ENCODE peak calls at places on chromosomes 3 and 15, in eight cellular contexts. One of them, this sample, is unnamed.

GRCh38 chr15:51765751-51766150 is 14.4 kb downstream of the TMOD2 start:
- DNase-seq in HCT116: no peak
- DNase-seq in vagina: no peak
- DNase-seq in H1: no peak
- DNase-seq in HL-60: no peak
- DNase-seq in HepG2: no peak
- DNase-seq in transverse colon: no peak
- DNase-seq in upper lobe of left lung: no peak
- DNase-seq in this sample: no peak

GRCh38 chr3:53764376-53764775 is 81.8 kb downstream of the CHDH start:
- DNase-seq in HCT116: no peak
- DNase-seq in vagina: no peak
- DNase-seq in H1: no peak
- DNase-seq in HL-60: no peak
- DNase-seq in HepG2: no peak
- DNase-seq in transverse colon: no peak
- DNase-seq in upper lobe of left lung: peak
- DNase-seq in this sample: no peak

GRCh38 chr15:70679919-70680231 is 83.5 kb downstream of the UACA start:
- DNase-seq in HCT116: no peak
- DNase-seq in vagina: no peak
- DNase-seq in H1: no peak
- DNase-seq in HL-60: no peak
- DNase-seq in HepG2: no peak
- DNase-seq in transverse colon: no peak
- DNase-seq in upper lobe of left lung: no peak
- DNase-seq in this sample: no peak

GRCh38 chr3:10359761-10360161 is 38.8 kb upstream of the SEC13 start:
- DNase-seq in HCT116: no peak
- DNase-seq in vagina: no peak
- DNase-seq in H1: no peak
- DNase-seq in HL-60: no peak
- DNase-seq in HepG2: no peak
- DNase-seq in transverse colon: no peak
- DNase-seq in upper lobe of left lung: no peak
- DNase-seq in this sample: peak

GRCh38 chr15:96328101-96328958 is 2.2 kb upstream of the NR2F2 start:
- DNase-seq in HCT116: no peak
- DNase-seq in vagina: no peak
- DNase-seq in H1: no peak
- DNase-seq in HL-60: no peak
- DNase-seq in HepG2: no peak
- DNase-seq in transverse colon: no peak
- DNase-seq in upper lobe of left lung: no peak
- DNase-seq in this sample: no peak

GRCh38 chr15:66706225-66706732 is 4.2 kb downstream of the SMAD6 start:
- DNase-seq in HCT116: no peak
- DNase-seq in vagina: no peak
- DNase-seq in H1: no peak
- DNase-seq in HL-60: no peak
- DNase-seq in HepG2: no peak
- DNase-seq in transverse colon: no peak
- DNase-seq in upper lobe of left lung: no peak
- DNase-seq in this sample: no peak

GRCh38 chr3:4822568-4822967 is 156.7 kb upstream of the BHLHE40 start:
- DNase-seq in HCT116: no peak
- DNase-seq in vagina: no peak
- DNase-seq in H1: no peak
- DNase-seq in HL-60: no peak
- DNase-seq in HepG2: no peak
- DNase-seq in transverse colon: no peak
- DNase-seq in upper lobe of left lung: no peak
- DNase-seq in this sample: no peak

GRCh38 chr3:111392911-111393351 is 149.1 kb upstream of the CD96 start:
- DNase-seq in HCT116: peak
- DNase-seq in vagina: no peak
- DNase-seq in H1: no peak
- DNase-seq in HL-60: no peak
- DNase-seq in HepG2: no peak
- DNase-seq in transverse colon: no peak
- DNase-seq in upper lobe of left lung: no peak
- DNase-seq in this sample: no peak

GRCh38 chr15:68330911-68331310 is 53.4 kb downstream of the FEM1B start:
- DNase-seq in HCT116: no peak
- DNase-seq in vagina: no peak
- DNase-seq in H1: no peak
- DNase-seq in HL-60: no peak
- DNase-seq in HepG2: no peak
- DNase-seq in transverse colon: no peak
- DNase-seq in upper lobe of left lung: no peak
- DNase-seq in this sample: peak

GRCh38 chr3:144429719-144430121 is 458.1 kb downstream of the DIPK2A start:
- DNase-seq in HCT116: no peak
- DNase-seq in vagina: no peak
- DNase-seq in H1: no peak
- DNase-seq in HL-60: no peak
- DNase-seq in HepG2: no peak
- DNase-seq in transverse colon: no peak
- DNase-seq in upper lobe of left lung: no peak
- DNase-seq in this sample: no peak

GRCh38 chr15:71151061-71151460 is 35.8 kb downstream of the THSD4 start:
- DNase-seq in HCT116: no peak
- DNase-seq in vagina: no peak
- DNase-seq in H1: no peak
- DNase-seq in HL-60: no peak
- DNase-seq in HepG2: no peak
- DNase-seq in transverse colon: no peak
- DNase-seq in upper lobe of left lung: no peak
- DNase-seq in this sample: no peak

GRCh38 chr15:40793216-40793989 is 13.5 kb upstream of the ZFYVE19 start:
- DNase-seq in HCT116: peak
- DNase-seq in vagina: no peak
- DNase-seq in H1: no peak
- DNase-seq in HL-60: no peak
- DNase-seq in HepG2: peak
- DNase-seq in transverse colon: peak
- DNase-seq in upper lobe of left lung: no peak
- DNase-seq in this sample: no peak

GRCh38 chr3:19945405-19946290 is 1.2 kb upstream of the RAB5A start:
- DNase-seq in HCT116: no peak
- DNase-seq in vagina: no peak
- DNase-seq in H1: no peak
- DNase-seq in HL-60: no peak
- DNase-seq in HepG2: no peak
- DNase-seq in transverse colon: peak
- DNase-seq in upper lobe of left lung: no peak
- DNase-seq in this sample: peak

GRCh38 chr3:161400650-161401049 is 29.3 kb upstream of the SPTSSB start:
- DNase-seq in HCT116: no peak
- DNase-seq in vagina: no peak
- DNase-seq in H1: no peak
- DNase-seq in HL-60: no peak
- DNase-seq in HepG2: no peak
- DNase-seq in transverse colon: no peak
- DNase-seq in upper lobe of left lung: no peak
- DNase-seq in this sample: no peak

GRCh38 chr3:156176048-156176447 is 55.7 kb downstream of the KCNAB1 start:
- DNase-seq in HCT116: no peak
- DNase-seq in vagina: no peak
- DNase-seq in H1: no peak
- DNase-seq in HL-60: no peak
- DNase-seq in HepG2: peak
- DNase-seq in transverse colon: no peak
- DNase-seq in upper lobe of left lung: no peak
- DNase-seq in this sample: no peak

GRCh38 chr3:191809326-191809949 is 348.5 kb downstream of the PYDC2 start:
- DNase-seq in HCT116: no peak
- DNase-seq in vagina: no peak
- DNase-seq in H1: peak
- DNase-seq in HL-60: no peak
- DNase-seq in HepG2: peak
- DNase-seq in transverse colon: no peak
- DNase-seq in upper lobe of left lung: no peak
- DNase-seq in this sample: no peak

GRCh38 chr3:98027084-98027445 is 8.1 kb downstream of the GABRR3 start:
- DNase-seq in HCT116: no peak
- DNase-seq in vagina: no peak
- DNase-seq in H1: no peak
- DNase-seq in HL-60: no peak
- DNase-seq in HepG2: no peak
- DNase-seq in transverse colon: no peak
- DNase-seq in upper lobe of left lung: no peak
- DNase-seq in this sample: no peak

GRCh38 chr3:128372281-128372680 is 94.4 kb downstream of the DNAJB8 start:
- DNase-seq in HCT116: no peak
- DNase-seq in vagina: no peak
- DNase-seq in H1: no peak
- DNase-seq in HL-60: no peak
- DNase-seq in HepG2: no peak
- DNase-seq in transverse colon: no peak
- DNase-seq in upper lobe of left lung: no peak
- DNase-seq in this sample: no peak

GRCh38 chr3:54067060-54067459 is 55.3 kb upstream of the CACNA2D3 start:
- DNase-seq in HCT116: no peak
- DNase-seq in vagina: no peak
- DNase-seq in H1: no peak
- DNase-seq in HL-60: no peak
- DNase-seq in HepG2: no peak
- DNase-seq in transverse colon: no peak
- DNase-seq in upper lobe of left lung: no peak
- DNase-seq in this sample: no peak

GRCh38 chr3:25913179-25913578 is 123.3 kb downstream of the OXSM start:
- DNase-seq in HCT116: no peak
- DNase-seq in vagina: no peak
- DNase-seq in H1: no peak
- DNase-seq in HL-60: no peak
- DNase-seq in HepG2: no peak
- DNase-seq in transverse colon: no peak
- DNase-seq in upper lobe of left lung: no peak
- DNase-seq in this sample: no peak

GRCh38 chr3:25907081-25907480 is 117.2 kb downstream of the OXSM start:
- DNase-seq in HCT116: no peak
- DNase-seq in vagina: no peak
- DNase-seq in H1: no peak
- DNase-seq in HL-60: no peak
- DNase-seq in HepG2: no peak
- DNase-seq in transverse colon: no peak
- DNase-seq in upper lobe of left lung: no peak
- DNase-seq in this sample: no peak

GRCh38 chr3:25911525-25912295 is 121.8 kb downstream of the OXSM start:
- DNase-seq in HCT116: no peak
- DNase-seq in vagina: no peak
- DNase-seq in H1: no peak
- DNase-seq in HL-60: no peak
- DNase-seq in HepG2: no peak
- DNase-seq in transverse colon: no peak
- DNase-seq in upper lobe of left lung: no peak
- DNase-seq in this sample: no peak

GRCh38 chr3:25915673-25916072 is 125.8 kb downstream of the OXSM start:
- DNase-seq in HCT116: no peak
- DNase-seq in vagina: no peak
- DNase-seq in H1: no peak
- DNase-seq in HL-60: no peak
- DNase-seq in HepG2: no peak
- DNase-seq in transverse colon: no peak
- DNase-seq in upper lobe of left lung: no peak
- DNase-seq in this sample: no peak

GRCh38 chr3:25910997-25911396 is 121.1 kb downstream of the OXSM start:
- DNase-seq in HCT116: peak
- DNase-seq in vagina: no peak
- DNase-seq in H1: peak
- DNase-seq in HL-60: no peak
- DNase-seq in HepG2: peak
- DNase-seq in transverse colon: peak
- DNase-seq in upper lobe of left lung: no peak
- DNase-seq in this sample: no peak
- TF ChIP-seq CTCF in HCT116: no peak
- TF ChIP-seq CTCF in vagina: no peak
- TF ChIP-seq CTCF in H1: peak
- TF ChIP-seq CTCF in HL-60: peak
- TF ChIP-seq CTCF in HepG2: peak
- TF ChIP-seq CTCF in transverse colon: peak
- TF ChIP-seq CTCF in upper lobe of left lung: peak
- TF ChIP-seq CTCF in this sample: no peak

GRCh38 chr3:197736491-197737318 is at the start of gene RUBCN:
- DNase-seq in HCT116: peak
- DNase-seq in vagina: no peak
- DNase-seq in H1: peak
- DNase-seq in HL-60: peak
- DNase-seq in HepG2: peak
- DNase-seq in transverse colon: peak
- DNase-seq in upper lobe of left lung: peak
- DNase-seq in this sample: peak
- TF ChIP-seq POLR2AphosphoS5 in HCT116: peak
- TF ChIP-seq POLR2AphosphoS5 in vagina: peak
- TF ChIP-seq POLR2AphosphoS5 in H1: peak
- TF ChIP-seq POLR2AphosphoS5 in HL-60: peak
- TF ChIP-seq POLR2AphosphoS5 in HepG2: peak
- TF ChIP-seq POLR2AphosphoS5 in transverse colon: peak
- TF ChIP-seq POLR2AphosphoS5 in upper lobe of left lung: peak
- TF ChIP-seq POLR2AphosphoS5 in this sample: peak

GRCh38 chr3:183635431-183636220 is at the start of gene KLHL24:
- DNase-seq in HCT116: peak
- DNase-seq in vagina: no peak
- DNase-seq in H1: peak
- DNase-seq in HL-60: peak
- DNase-seq in HepG2: peak
- DNase-seq in transverse colon: peak
- DNase-seq in upper lobe of left lung: peak
- DNase-seq in this sample: peak
- TF ChIP-seq CTCF in HCT116: no peak
- TF ChIP-seq CTCF in vagina: no peak
- TF ChIP-seq CTCF in H1: no peak
- TF ChIP-seq CTCF in HL-60: no peak
- TF ChIP-seq CTCF in HepG2: no peak
- TF ChIP-seq CTCF in transverse colon: peak
- TF ChIP-seq CTCF in upper lobe of left lung: no peak
- TF ChIP-seq CTCF in this sample: no peak

DNA sequence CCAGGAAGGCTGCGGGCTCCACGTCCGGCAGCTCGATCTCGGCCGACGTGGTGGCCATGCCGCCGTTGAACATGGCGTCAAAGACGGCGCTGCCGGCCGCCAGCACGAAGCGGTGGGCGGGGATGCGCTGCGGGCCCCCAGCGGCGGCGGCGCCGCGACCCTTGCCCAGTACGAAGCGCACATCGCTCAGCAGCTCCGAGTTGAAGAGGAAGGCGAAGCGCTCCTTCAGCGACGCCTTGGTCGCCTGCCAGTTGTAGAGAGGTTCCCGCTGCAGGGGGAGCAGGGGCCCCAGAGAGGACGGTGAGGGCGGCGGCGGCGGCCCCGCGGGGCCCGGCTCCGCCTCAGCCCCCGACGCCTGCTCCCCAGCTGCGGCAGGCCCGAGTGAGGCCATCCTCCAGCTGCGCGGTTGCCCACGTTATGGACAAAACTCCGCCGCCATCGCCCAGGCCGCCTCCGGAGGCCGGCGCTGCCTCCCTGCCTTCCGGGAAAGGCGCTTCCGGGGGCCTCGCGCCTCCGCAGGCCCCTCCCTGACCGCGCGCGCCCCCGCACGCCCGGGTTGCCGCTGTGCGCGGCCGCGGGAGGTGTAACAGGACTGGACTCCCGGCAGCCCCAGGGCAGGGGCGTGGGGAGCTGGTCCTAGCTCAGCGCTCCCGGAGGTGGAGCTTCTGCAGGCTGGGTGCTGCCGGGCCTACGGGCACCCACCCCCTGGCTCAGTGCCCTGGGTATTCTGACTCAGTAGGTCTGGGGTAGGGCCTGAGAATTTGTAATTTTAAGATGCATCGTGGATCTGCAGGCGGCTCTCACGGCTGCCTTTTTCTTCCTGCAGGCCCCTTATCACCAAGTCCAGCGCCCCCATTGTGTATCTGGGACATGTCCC is at the start of gene BTBD1:
- DNase-seq in HCT116: peak
- DNase-seq in vagina: no peak
- DNase-seq in H1: peak
- DNase-seq in HL-60: peak
- DNase-seq in HepG2: peak
- DNase-seq in transverse colon: peak
- DNase-seq in upper lobe of left lung: peak
- DNase-seq in this sample: peak
- TF ChIP-seq POLR2AphosphoS5 in HCT116: peak
- TF ChIP-seq POLR2AphosphoS5 in vagina: peak
- TF ChIP-seq POLR2AphosphoS5 in H1: peak
- TF ChIP-seq POLR2AphosphoS5 in HL-60: peak
- TF ChIP-seq POLR2AphosphoS5 in HepG2: peak
- TF ChIP-seq POLR2AphosphoS5 in transverse colon: peak
- TF ChIP-seq POLR2AphosphoS5 in upper lobe of left lung: peak
- TF ChIP-seq POLR2AphosphoS5 in this sample: peak